ENCODE peak calls at places on chromosomes 2 and 18, in five cellular contexts. Z is ovary, X is upper lobe of right lung, O is A549, J is ascending aorta. V is an unnamed sample. For H3K4me1, the result is how much of the 10 kb centered on the place peaks cover.

GRCh38 chr2:129061079-129061785 is 742.6 kb upstream of the HS6ST1 start:
- DNase-seq in Z (no peak), X (no peak), O (no peak), J (no peak), V (no peak)

GRCh38 chr2:9211496-9211895 is 4.9 kb downstream of the ASAP2 start:
- DNase-seq in Z (no peak), X (no peak), O (no peak), J (peak), V (peak)

GRCh38 chr2:66539452-66539851 is 104.5 kb downstream of the MEIS1 start:
- DNase-seq in Z (no peak), X (no peak), O (no peak), J (no peak), V (no peak)

GRCh38 chr2:231522418-231523180 is 7.6 kb downstream of the NMUR1 start:
- DNase-seq in Z (no peak), X (peak), O (no peak), J (no peak), V (no peak)

GRCh38 chr2:230664128-230664527 is 48.5 kb upstream of the CAB39 start:
- DNase-seq in Z (no peak), X (no peak), O (no peak), J (no peak), V (no peak)

GRCh38 chr2:236569593-236569973 is at the start of gene ACKR3:
- DNase-seq in Z (peak), X (peak), O (peak), J (peak), V (peak)

GRCh38 chr2:86035883-86036789 is 69.5 kb downstream of the POLR1A start:
- DNase-seq in Z (peak), X (peak), O (no peak), J (peak), V (peak)

GRCh38 chr2:96158554-96158940 is 13.3 kb upstream of the DUSP2 start:
- DNase-seq in Z (no peak), X (peak), O (no peak), J (no peak), V (no peak)

GRCh38 chr2:192243488-192243887 is 48.8 kb upstream of the TMEFF2 start:
- DNase-seq in Z (no peak), X (no peak), O (no peak), J (no peak), V (no peak)

GRCh38 chr2:235116885-235117492 is 165.2 kb downstream of the SH3BP4 start:
- DNase-seq in Z (no peak), X (no peak), O (peak), J (no peak), V (no peak)

GRCh38 chr18:58394607-58395425 is 234.1 kb downstream of the ALPK2 start:
- DNase-seq in Z (no peak), X (no peak), O (no peak), J (peak), V (no peak)

GRCh38 chr2:216862628-216863027 is 2.8 kb upstream of the TNP1 start:
- DNase-seq in Z (no peak), X (no peak), O (peak), J (no peak), V (no peak)

GRCh38 chr2:196660264-196660663 is 20.7 kb downstream of the CCDC150 start:
- DNase-seq in Z (no peak), X (no peak), O (no peak), J (no peak), V (no peak)

GRCh38 chr18:72201032-72201431 is 343.1 kb downstream of the CBLN2 start:
- DNase-seq in Z (no peak), X (no peak), O (no peak), J (no peak), V (no peak)

GRCh38 chr2:88810017-88810416 is 118.5 kb downstream of the RPIA start:
- DNase-seq in Z (no peak), X (no peak), O (no peak), J (no peak), V (no peak)

GRCh38 chr2:176140520-176141317 is 10.6 kb upstream of the HOXD4 start:
- DNase-seq in Z (peak), X (peak), O (peak), J (peak), V (peak)

GRCh38 chr2:5057895-5058294 is 634.3 kb upstream of the SOX11 start:
- DNase-seq in Z (no peak), X (no peak), O (no peak), J (no peak), V (no peak)

GRCh38 chr2:142596334-142597088 is 281.0 kb upstream of the KYNU start:
- DNase-seq in Z (no peak), X (no peak), O (peak), J (no peak), V (no peak)

GRCh38 chr2:237136824-237137223 is 51.1 kb downstream of the COPS8 start:
- DNase-seq in Z (no peak), X (no peak), O (no peak), J (no peak), V (no peak)

GRCh38 chr2:85516649-85517389 is 22.1 kb upstream of the MAT2A start:
- DNase-seq in Z (no peak), X (no peak), O (peak), J (no peak), V (no peak)

GRCh38 chr18:79570266-79571201 is 109.1 kb upstream of the CTDP1 start:
- DNase-seq in Z (no peak), X (no peak), O (no peak), J (peak), V (no peak)

GRCh38 chr2:64807417-64807816 is 153.7 kb upstream of the SERTAD2 start:
- DNase-seq in Z (no peak), X (no peak), O (peak), J (no peak), V (no peak)

GRCh38 chr18:63878982-63879381 is 8.5 kb upstream of the SERPINB2 start:
- DNase-seq in Z (no peak), X (no peak), O (no peak), J (no peak), V (no peak)

GRCh38 chr2:228446732-228447131 is 265.2 kb upstream of the SPHKAP start:
- DNase-seq in Z (no peak), X (no peak), O (no peak), J (no peak), V (no peak)

GRCh38 chr2:64943387-64944150 is 45.6 kb upstream of the SLC1A4 start:
- DNase-seq in Z (peak), X (peak), O (peak), J (peak), V (peak)

GRCh38 chr18:54924948-54925347 is 34.3 kb downstream of the CCDC68 start:
- DNase-seq in Z (no peak), X (no peak), O (no peak), J (no peak), V (no peak)

GRCh38 chr18:55413474-55413873 is 174.5 kb downstream of the TCF4 start:
- DNase-seq in Z (no peak), X (no peak), O (no peak), J (no peak), V (no peak)

GRCh38 chr2:108189316-108189715 is 50.5 kb upstream of the SULT1C3 start:
- DNase-seq in Z (no peak), X (no peak), O (peak), J (no peak), V (no peak)

GRCh38 chr2:223093436-223093839 is 41.4 kb downstream of the KCNE4 start:
- DNase-seq in Z (peak), X (no peak), O (no peak), J (peak), V (peak)

GRCh38 chr2:28637648-28638047 is 114.0 kb upstream of the PPP1CB start:
- DNase-seq in Z (no peak), X (no peak), O (no peak), J (no peak), V (no peak)
- H3K4me1 ChIP-seq in Z (under half), X (under half), O (under half), J (under half), V (under half)

DNA sequence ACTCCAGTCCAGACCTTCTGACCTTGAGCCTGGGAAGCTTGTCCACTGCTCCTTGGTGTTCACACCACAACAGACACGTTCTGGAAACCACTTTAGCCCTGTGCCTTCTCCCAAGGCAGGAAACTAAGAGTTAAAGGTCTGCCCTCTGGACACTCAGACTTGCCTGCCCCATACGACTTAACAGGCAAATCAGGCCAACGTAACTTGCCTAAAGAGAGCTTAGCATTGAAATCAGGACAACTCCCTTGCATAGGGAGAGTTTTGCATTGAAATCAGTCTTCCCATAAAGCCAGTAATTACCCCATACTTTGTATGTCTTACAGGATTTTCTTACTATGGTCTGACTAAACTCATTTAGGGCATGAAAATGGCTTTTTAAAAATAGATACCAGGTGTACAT is 18.5 kb downstream of the NFE2L2 start:
- DNase-seq in Z (no peak), X (no peak), O (no peak), J (no peak), V (no peak)
- H3K4me1 ChIP-seq in Z (under half), X (half or more), O (half or more), J (half or more), V (half or more)

DNA sequence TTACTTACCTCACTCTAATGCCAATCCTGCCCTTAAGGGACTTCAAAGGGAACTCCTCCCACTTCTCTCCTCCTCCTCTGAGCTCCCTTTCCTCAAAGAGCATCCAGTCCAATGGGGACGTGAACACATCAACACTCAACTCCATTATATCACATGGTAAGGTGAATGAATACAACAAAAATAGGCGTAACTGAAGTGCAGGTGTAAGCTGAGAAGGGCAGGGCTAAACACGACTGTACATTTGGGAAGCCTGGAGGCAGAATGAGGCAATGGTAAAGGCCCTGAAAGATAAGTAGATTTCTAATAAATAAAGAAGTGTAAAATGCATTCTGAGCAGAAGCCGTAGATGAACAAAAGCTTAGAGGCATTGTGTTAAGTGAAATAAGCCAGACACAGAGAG is 226.1 kb upstream of the TRIB2 start:
- DNase-seq in Z (no peak), X (no peak), O (no peak), J (no peak), V (no peak)
- H3K4me1 ChIP-seq in Z (under half), X (under half), O (under half), J (under half), V (under half)

GRCh38 chr2:200702044-200702443 is 109.7 kb upstream of the BZW1 start:
- DNase-seq in Z (no peak), X (no peak), O (no peak), J (no peak), V (no peak)

GRCh38 chr2:200702646-200703118 is 109.0 kb upstream of the BZW1 start:
- DNase-seq in Z (no peak), X (no peak), O (no peak), J (no peak), V (no peak)

GRCh38 chr2:200700856-200701255 is 110.9 kb upstream of the BZW1 start:
- DNase-seq in Z (no peak), X (no peak), O (no peak), J (no peak), V (no peak)

GRCh38 chr2:200698217-200698616 is 112.4 kb downstream of the AOX1 start:
- DNase-seq in Z (no peak), X (no peak), O (no peak), J (no peak), V (no peak)

GRCh38 chr2:200699310-200699709 is 112.4 kb upstream of the BZW1 start:
- DNase-seq in Z (no peak), X (no peak), O (no peak), J (no peak), V (no peak)
- H3K4me1 ChIP-seq in Z (under half), X (under half), O (under half), J (under half), V (under half)